ENCODE peak calls at places on chromosomes 4 and X, in ten cellular contexts. R is stimulated activated CD4-positive, alpha-beta T cell treated with anti-CD3 and anti-CD28 coated beads, TNF-alpha, amount 100 ng/mL, for 4 hours; D is H9; P is NCI-H2081 treated with DMSO at 0.1 percent for 48 hours; Z is T-helper 9 cell; K is activated naive CD4-positive, alpha-beta T cell treated with anti-CD3 and anti-CD28 coated beads, Interleukin-2, amount 50 U/mL, for 72 hours; J is psoas muscle; Q is body of pancreas; L is left ventricle myocardium inferior; E is posterior vena cava. O is an unnamed sample.

GRCh38 chr4:152160236-152160800 is 375.6 kb downstream of the FBXW7 start:
- DNase-seq in R (no peak), D (no peak), P (no peak), Z (no peak), K (no peak), J (no peak), Q (no peak), L (no peak), E (no peak), O (no peak)

GRCh38 chr4:189117426-189117825 is 823.2 kb upstream of the FRG1 start:
- DNase-seq in R (no peak), D (peak), P (no peak), Z (no peak), K (no peak), J (no peak), Q (no peak), L (no peak), E (no peak), O (no peak)

GRCh38 chrX:44637282-44637681 is 94.6 kb upstream of the FUNDC1 start:
- DNase-seq in R (no peak), D (no peak), P (no peak), Z (no peak), K (no peak), J (no peak), Q (no peak), L (no peak), E (no peak), O (no peak)

GRCh38 chr4:73222466-73223257 is 35.9 kb downstream of the ANKRD17 start:
- DNase-seq in R (peak), D (no peak), P (peak), Z (peak), K (no peak), J (no peak), Q (peak), L (no peak), E (no peak), O (peak)

GRCh38 chrX:47771473-47771872 is 65.2 kb upstream of the ZNF81 start:
- DNase-seq in R (no peak), D (no peak), P (no peak), Z (no peak), K (no peak), J (no peak), Q (no peak), L (no peak), E (no peak), O (no peak)

GRCh38 chrX:57899064-57899463 is 11.2 kb downstream of the ZXDA start:
- DNase-seq in R (no peak), D (no peak), P (no peak), Z (no peak), K (no peak), J (no peak), Q (no peak), L (no peak), E (no peak), O (no peak)

GRCh38 chrX:71492086-71493065 is 40.5 kb upstream of the OGT start:
- DNase-seq in R (peak), D (no peak), P (no peak), Z (peak), K (peak), J (peak), Q (peak), L (peak), E (peak), O (peak)

GRCh38 chr4:2930821-2931764 is 32.1 kb downstream of the NOP14 start:
- DNase-seq in R (no peak), D (peak), P (no peak), Z (no peak), K (peak), J (peak), Q (peak), L (peak), E (peak), O (peak)

GRCh38 chr4:42078184-42078801 is 74.2 kb downstream of the BEND4 start:
- DNase-seq in R (no peak), D (no peak), P (no peak), Z (no peak), K (no peak), J (no peak), Q (no peak), L (no peak), E (no peak), O (no peak)

GRCh38 chr4:139958738-139959096 is 195.3 kb downstream of the MAML3 start:
- DNase-seq in R (no peak), D (no peak), P (no peak), Z (no peak), K (no peak), J (no peak), Q (no peak), L (no peak), E (no peak), O (no peak)

GRCh38 chr4:8699063-8699385 is 106.5 kb downstream of the CPZ start:
- DNase-seq in R (no peak), D (peak), P (no peak), Z (no peak), K (peak), J (no peak), Q (no peak), L (no peak), E (no peak), O (no peak)

GRCh38 chr4:103634236-103634635 is 85.5 kb downstream of the TACR3 start:
- DNase-seq in R (no peak), D (no peak), P (peak), Z (no peak), K (no peak), J (no peak), Q (no peak), L (no peak), E (no peak), O (no peak)

GRCh38 chrX:19627533-19627932 is 112.2 kb upstream of the MAP3K15 start:
- DNase-seq in R (no peak), D (no peak), P (no peak), Z (no peak), K (no peak), J (no peak), Q (no peak), L (no peak), E (no peak), O (no peak)

GRCh38 chr4:6694177-6694901 is 661 bp downstream of the S100P start:
- DNase-seq in R (no peak), D (no peak), P (no peak), Z (no peak), K (no peak), J (no peak), Q (no peak), L (no peak), E (no peak), O (no peak)

GRCh38 chr4:15870079-15870478 is 68.5 kb downstream of the FGFBP1 start:
- DNase-seq in R (no peak), D (no peak), P (no peak), Z (no peak), K (no peak), J (no peak), Q (no peak), L (no peak), E (no peak), O (no peak)

GRCh38 chrX:16700734-16701133 is 11.7 kb downstream of the CTPS2 start:
- DNase-seq in R (no peak), D (no peak), P (no peak), Z (no peak), K (no peak), J (no peak), Q (peak), L (no peak), E (no peak), O (no peak)

GRCh38 chr4:166941629-166942028 is 292.7 kb downstream of the SPOCK3 start:
- DNase-seq in R (no peak), D (no peak), P (no peak), Z (no peak), K (no peak), J (no peak), Q (no peak), L (no peak), E (no peak), O (no peak)

GRCh38 chr4:2343476-2343875 is 75.0 kb downstream of the ZFYVE28 start:
- DNase-seq in R (no peak), D (no peak), P (no peak), Z (no peak), K (no peak), J (no peak), Q (no peak), L (no peak), E (no peak), O (no peak)

GRCh38 chr4:107379054-107379869 is 340.8 kb downstream of the PAPSS1 start:
- DNase-seq in R (no peak), D (no peak), P (no peak), Z (no peak), K (no peak), J (no peak), Q (no peak), L (no peak), E (no peak), O (peak)

GRCh38 chrX:140480765-140481164 is 24.1 kb downstream of the SOX3 start:
- DNase-seq in R (no peak), D (no peak), P (no peak), Z (no peak), K (no peak), J (no peak), Q (no peak), L (no peak), E (no peak), O (no peak)

GRCh38 chr4:3262208-3263052 is 13.5 kb downstream of the MSANTD1 start:
- DNase-seq in R (no peak), D (no peak), P (no peak), Z (no peak), K (no peak), J (peak), Q (no peak), L (no peak), E (peak), O (peak)

GRCh38 chr4:20391224-20391623 is 139.5 kb downstream of the SLIT2 start:
- DNase-seq in R (no peak), D (no peak), P (no peak), Z (no peak), K (no peak), J (no peak), Q (no peak), L (no peak), E (no peak), O (no peak)

GRCh38 chr4:68347845-68348244 is 2.0 kb downstream of the YTHDC1 start:
- DNase-seq in R (no peak), D (no peak), P (no peak), Z (no peak), K (no peak), J (no peak), Q (no peak), L (no peak), E (no peak), O (peak)

GRCh38 chrX:63354484-63354883 is 3.4 kb upstream of the SPIN4 start:
- DNase-seq in R (no peak), D (no peak), P (no peak), Z (no peak), K (no peak), J (no peak), Q (no peak), L (no peak), E (no peak), O (no peak)

GRCh38 chr4:35465096-35465495 is 779.2 kb downstream of the ARAP2 start:
- DNase-seq in R (no peak), D (no peak), P (no peak), Z (no peak), K (no peak), J (no peak), Q (no peak), L (no peak), E (no peak), O (no peak)

GRCh38 chr4:54941994-54942552 is 183.3 kb downstream of the KDR start:
- DNase-seq in R (no peak), D (no peak), P (no peak), Z (peak), K (no peak), J (no peak), Q (no peak), L (peak), E (no peak), O (no peak)

GRCh38 chrX:145002776-145003175 is 244.5 kb upstream of the SPANXN1 start:
- DNase-seq in R (no peak), D (no peak), P (no peak), Z (no peak), K (no peak), J (no peak), Q (no peak), L (no peak), E (no peak), O (no peak)

GRCh38 chrX:100413231-100413630 is 3.2 kb upstream of the PCDH19 start:
- DNase-seq in R (no peak), D (no peak), P (no peak), Z (no peak), K (no peak), J (no peak), Q (peak), L (no peak), E (no peak), O (peak)

GRCh38 chr4:122632396-122633143 is 11.7 kb upstream of the IL21 start:
- DNase-seq in R (no peak), D (no peak), P (peak), Z (no peak), K (no peak), J (no peak), Q (no peak), L (no peak), E (no peak), O (no peak)

GRCh38 chr4:121697626-121698025 is 846 bp upstream of the ANXA5 start:
- DNase-seq in R (no peak), D (no peak), P (no peak), Z (no peak), K (no peak), J (no peak), Q (no peak), L (no peak), E (no peak), O (no peak)

GRCh38 chrX:136572030-136572429 is 40.0 kb downstream of the VGLL1 start:
- DNase-seq in R (no peak), D (no peak), P (no peak), Z (no peak), K (no peak), J (no peak), Q (no peak), L (no peak), E (no peak), O (no peak)

GRCh38 chr4:78692815-78693156 is 83.4 kb upstream of the BMP2K start:
- DNase-seq in R (no peak), D (no peak), P (no peak), Z (no peak), K (no peak), J (no peak), Q (no peak), L (no peak), E (no peak), O (peak)

GRCh38 chrX:18194688-18195087 is 26.0 kb downstream of the BEND2 start:
- DNase-seq in R (no peak), D (no peak), P (no peak), Z (no peak), K (no peak), J (no peak), Q (no peak), L (no peak), E (no peak), O (no peak)

GRCh38 chr4:22762548-22762947 is 69.8 kb downstream of the GBA3 start:
- DNase-seq in R (no peak), D (no peak), P (no peak), Z (no peak), K (no peak), J (no peak), Q (no peak), L (no peak), E (no peak), O (no peak)

GRCh38 chr4:121951570-121952110 is at the start of gene TRPC3:
- DNase-seq in R (peak), D (peak), P (no peak), Z (peak), K (peak), J (peak), Q (no peak), L (peak), E (peak), O (peak)

GRCh38 chr4:106587558-106587957 is 219.0 kb upstream of the GIMD1 start:
- DNase-seq in R (no peak), D (no peak), P (no peak), Z (no peak), K (no peak), J (no peak), Q (no peak), L (no peak), E (no peak), O (peak)

GRCh38 chr4:169244210-169244609 is 26.5 kb downstream of the SH3RF1 start:
- DNase-seq in R (no peak), D (no peak), P (no peak), Z (no peak), K (no peak), J (no peak), Q (no peak), L (no peak), E (no peak), O (no peak)

GRCh38 chr4:169770411-169770810 is 12.7 kb upstream of the HPF1 start:
- DNase-seq in R (no peak), D (no peak), P (no peak), Z (no peak), K (no peak), J (no peak), Q (no peak), L (no peak), E (no peak), O (no peak)

GRCh38 chr4:14446311-14446710 is 556.0 kb upstream of the CPEB2 start:
- DNase-seq in R (no peak), D (no peak), P (no peak), Z (no peak), K (no peak), J (no peak), Q (no peak), L (no peak), E (no peak), O (no peak)

GRCh38 chr4:47425628-47426027 is 37.9 kb downstream of the COMMD8 start:
- DNase-seq in R (no peak), D (no peak), P (no peak), Z (no peak), K (no peak), J (no peak), Q (no peak), L (no peak), E (no peak), O (no peak)